ENCODE peak calls at places on chromosomes 1 and 21, in five cellular contexts. One of them, this sample, is unnamed.

GRCh38 chr21:44800971-44801467 is 601 bp downstream of the UBE2G2 start:
- DNase-seq in stomach: no peak
- DNase-seq in Panc1: no peak
- DNase-seq in transverse colon: no peak
- DNase-seq in SK-N-SH: peak
- DNase-seq in this sample: peak

GRCh38 chr1:50976111-50976889 is 6.3 kb downstream of the CDKN2C start:
- DNase-seq in stomach: no peak
- DNase-seq in transverse colon: no peak
- DNase-seq in SK-N-SH: no peak
- DNase-seq in Panc1: no peak
- DNase-seq in this sample: no peak

GRCh38 chr1:174812026-174812425 is 187.7 kb upstream of the CACYBP start:
- DNase-seq in transverse colon: no peak
- DNase-seq in stomach: no peak
- DNase-seq in Panc1: no peak
- DNase-seq in SK-N-SH: no peak
- DNase-seq in this sample: no peak

GRCh38 chr1:212496673-212497072 is 64.0 kb downstream of the NENF start:
- DNase-seq in transverse colon: no peak
- DNase-seq in Panc1: no peak
- DNase-seq in SK-N-SH: no peak
- DNase-seq in stomach: no peak
- DNase-seq in this sample: no peak

GRCh38 chr1:53462213-53462612 is 3.0 kb downstream of the DMRTB1 start:
- DNase-seq in SK-N-SH: no peak
- DNase-seq in stomach: no peak
- DNase-seq in Panc1: no peak
- DNase-seq in transverse colon: no peak
- DNase-seq in this sample: no peak

GRCh38 chr1:89609339-89609725 is 23.6 kb upstream of the LRRC8C start:
- DNase-seq in transverse colon: no peak
- DNase-seq in SK-N-SH: no peak
- DNase-seq in stomach: no peak
- DNase-seq in Panc1: no peak
- DNase-seq in this sample: no peak

GRCh38 chr1:206933333-206933945 is 11.7 kb upstream of the FCMR start:
- DNase-seq in transverse colon: peak
- DNase-seq in Panc1: no peak
- DNase-seq in SK-N-SH: peak
- DNase-seq in stomach: peak
- DNase-seq in this sample: peak

GRCh38 chr1:205920159-205920558 is 23.1 kb downstream of the SLC26A9 start:
- DNase-seq in stomach: peak
- DNase-seq in SK-N-SH: no peak
- DNase-seq in transverse colon: no peak
- DNase-seq in Panc1: no peak
- DNase-seq in this sample: no peak

GRCh38 chr1:225817611-225818061 is 7.7 kb downstream of the EPHX1 start:
- DNase-seq in transverse colon: peak
- DNase-seq in SK-N-SH: no peak
- DNase-seq in Panc1: no peak
- DNase-seq in stomach: peak
- DNase-seq in this sample: no peak

GRCh38 chr1:9350011-9350907 is 57.6 kb downstream of the SPSB1 start:
- DNase-seq in Panc1: no peak
- DNase-seq in SK-N-SH: no peak
- DNase-seq in stomach: no peak
- DNase-seq in transverse colon: no peak
- DNase-seq in this sample: no peak

GRCh38 chr1:73366734-73367413 is 831.1 kb downstream of the LRRIQ3 start:
- DNase-seq in transverse colon: no peak
- DNase-seq in Panc1: no peak
- DNase-seq in SK-N-SH: no peak
- DNase-seq in stomach: no peak
- DNase-seq in this sample: no peak

GRCh38 chr1:29508458-29509107 is 272.3 kb downstream of the PTPRU start:
- DNase-seq in stomach: peak
- DNase-seq in SK-N-SH: no peak
- DNase-seq in transverse colon: no peak
- DNase-seq in Panc1: no peak
- DNase-seq in this sample: no peak

GRCh38 chr1:222171005-222171404 is 376.9 kb downstream of the HHIPL2 start:
- DNase-seq in Panc1: peak
- DNase-seq in SK-N-SH: peak
- DNase-seq in stomach: no peak
- DNase-seq in transverse colon: no peak
- DNase-seq in this sample: no peak

GRCh38 chr1:241229216-241229615 is 127.8 kb downstream of the RGS7 start:
- DNase-seq in transverse colon: peak
- DNase-seq in SK-N-SH: no peak
- DNase-seq in stomach: peak
- DNase-seq in Panc1: no peak
- DNase-seq in this sample: no peak

GRCh38 chr1:37498872-37499617 is 15.5 kb downstream of the MEAF6 start:
- DNase-seq in stomach: peak
- DNase-seq in transverse colon: peak
- DNase-seq in Panc1: no peak
- DNase-seq in SK-N-SH: peak
- DNase-seq in this sample: no peak

GRCh38 chr1:102879439-102879993 is 228.8 kb downstream of the COL11A1 start:
- DNase-seq in Panc1: peak
- DNase-seq in SK-N-SH: no peak
- DNase-seq in stomach: no peak
- DNase-seq in transverse colon: no peak
- DNase-seq in this sample: no peak

GRCh38 chr1:236451796-236452373 is 57.8 kb downstream of the EDARADD start:
- DNase-seq in stomach: peak
- DNase-seq in Panc1: no peak
- DNase-seq in transverse colon: peak
- DNase-seq in SK-N-SH: peak
- DNase-seq in this sample: no peak

GRCh38 chr1:235945775-235946565 is 79.3 kb upstream of the LYST start:
- DNase-seq in transverse colon: no peak
- DNase-seq in stomach: no peak
- DNase-seq in SK-N-SH: no peak
- DNase-seq in Panc1: no peak
- DNase-seq in this sample: no peak

GRCh38 chr1:41333146-41333784 is 28.0 kb upstream of the FOXO6 start:
- DNase-seq in stomach: no peak
- DNase-seq in transverse colon: no peak
- DNase-seq in Panc1: no peak
- DNase-seq in SK-N-SH: no peak
- DNase-seq in this sample: no peak

GRCh38 chr1:116518400-116518799 is 52.4 kb downstream of the CD58 start:
- DNase-seq in Panc1: no peak
- DNase-seq in stomach: no peak
- DNase-seq in SK-N-SH: no peak
- DNase-seq in transverse colon: no peak
- DNase-seq in this sample: no peak

GRCh38 chr1:21963477-21964217 is 13.2 kb upstream of the CELA3B start:
- DNase-seq in Panc1: peak
- DNase-seq in SK-N-SH: peak
- DNase-seq in transverse colon: peak
- DNase-seq in stomach: peak
- DNase-seq in this sample: peak

GRCh38 chr1:20174937-20175666 is 10.8 kb upstream of the UBXN10 start:
- DNase-seq in Panc1: no peak
- DNase-seq in stomach: no peak
- DNase-seq in transverse colon: no peak
- DNase-seq in SK-N-SH: no peak
- DNase-seq in this sample: no peak

GRCh38 chr1:202192770-202193613 is 607 bp upstream of the LGR6 start:
- DNase-seq in Panc1: no peak
- DNase-seq in SK-N-SH: peak
- DNase-seq in transverse colon: peak
- DNase-seq in stomach: peak
- DNase-seq in this sample: peak

GRCh38 chr1:115218034-115218405 is 120.0 kb downstream of the NGF start:
- DNase-seq in transverse colon: no peak
- DNase-seq in stomach: no peak
- DNase-seq in Panc1: no peak
- DNase-seq in SK-N-SH: no peak
- DNase-seq in this sample: no peak

GRCh38 chr1:229940689-229941088 is 126.3 kb upstream of the GALNT2 start:
- DNase-seq in SK-N-SH: no peak
- DNase-seq in transverse colon: no peak
- DNase-seq in stomach: no peak
- DNase-seq in Panc1: no peak
- DNase-seq in this sample: no peak

GRCh38 chr1:43366601-43367025 is 1.2 kb downstream of the ELOVL1 start:
- DNase-seq in transverse colon: no peak
- DNase-seq in stomach: no peak
- DNase-seq in Panc1: no peak
- DNase-seq in SK-N-SH: no peak
- DNase-seq in this sample: no peak

GRCh38 chr1:53539711-53540603 is 80.8 kb downstream of the DMRTB1 start:
- DNase-seq in SK-N-SH: no peak
- DNase-seq in Panc1: no peak
- DNase-seq in transverse colon: no peak
- DNase-seq in stomach: no peak
- DNase-seq in this sample: no peak

GRCh38 chr1:83922431-83922830 is 76.5 kb downstream of the TTLL7 start:
- DNase-seq in SK-N-SH: no peak
- DNase-seq in Panc1: no peak
- DNase-seq in stomach: no peak
- DNase-seq in transverse colon: no peak
- DNase-seq in this sample: no peak

GRCh38 chr1:170568197-170568596 is 36.2 kb downstream of the GORAB start:
- DNase-seq in SK-N-SH: no peak
- DNase-seq in stomach: no peak
- DNase-seq in transverse colon: no peak
- DNase-seq in Panc1: no peak
- DNase-seq in this sample: no peak

GRCh38 chr1:229792576-229792975 is 166.5 kb downstream of the URB2 start:
- DNase-seq in transverse colon: no peak
- DNase-seq in Panc1: no peak
- DNase-seq in stomach: no peak
- DNase-seq in SK-N-SH: no peak
- DNase-seq in this sample: no peak

GRCh38 chr1:160414836-160415235 is 14.5 kb downstream of the VANGL2 start:
- DNase-seq in stomach: no peak
- DNase-seq in SK-N-SH: no peak
- DNase-seq in Panc1: no peak
- DNase-seq in transverse colon: no peak
- DNase-seq in this sample: no peak

GRCh38 chr1:182977480-182977879 is 24.5 kb upstream of the SHCBP1L start:
- DNase-seq in Panc1: no peak
- DNase-seq in SK-N-SH: no peak
- DNase-seq in stomach: no peak
- DNase-seq in transverse colon: no peak
- DNase-seq in this sample: no peak

GRCh38 chr1:98903261-98903660 is 101.4 kb downstream of the PLPPR5 start:
- DNase-seq in transverse colon: no peak
- DNase-seq in SK-N-SH: no peak
- DNase-seq in stomach: no peak
- DNase-seq in Panc1: no peak
- DNase-seq in this sample: no peak

GRCh38 chr1:201319631-201320030 is 36.3 kb downstream of the PKP1 start:
- DNase-seq in stomach: no peak
- DNase-seq in Panc1: no peak
- DNase-seq in transverse colon: no peak
- DNase-seq in SK-N-SH: no peak
- DNase-seq in this sample: no peak

GRCh38 chr21:46038871-46039397 is 57.4 kb downstream of the COL6A1 start:
- DNase-seq in transverse colon: no peak
- DNase-seq in SK-N-SH: no peak
- DNase-seq in stomach: no peak
- DNase-seq in Panc1: no peak
- DNase-seq in this sample: no peak

GRCh38 chr1:6998267-6998666 is 213.0 kb downstream of the CAMTA1 start:
- DNase-seq in transverse colon: peak
- DNase-seq in SK-N-SH: peak
- DNase-seq in stomach: no peak
- DNase-seq in Panc1: no peak
- DNase-seq in this sample: no peak
- TF ChIP-seq POLR2AphosphoS5 in transverse colon: no peak
- TF ChIP-seq POLR2AphosphoS5 in SK-N-SH: no peak
- TF ChIP-seq POLR2AphosphoS5 in stomach: no peak
- TF ChIP-seq POLR2AphosphoS5 in Panc1: no peak
- TF ChIP-seq POLR2AphosphoS5 in this sample: no peak

DNA sequence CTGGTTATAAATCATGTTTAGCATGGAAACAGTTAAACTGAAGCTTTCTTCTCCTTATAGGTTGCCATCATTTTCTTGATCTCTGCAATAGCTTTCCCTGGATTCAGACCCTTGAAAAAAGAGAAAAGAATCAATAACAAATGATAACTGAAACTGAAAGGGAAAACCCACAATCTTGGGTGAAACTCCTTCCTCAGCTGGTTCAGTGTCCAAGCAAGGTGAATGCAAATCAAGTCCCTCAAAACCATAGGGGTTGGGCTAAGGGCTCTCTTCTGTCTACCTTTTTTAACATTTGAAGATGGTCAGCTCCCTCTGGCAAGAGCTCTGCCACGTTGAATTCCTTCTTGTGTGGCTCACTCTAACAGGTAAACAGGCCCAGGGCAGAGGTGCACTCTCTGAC is 7.1 kb upstream of the ATP13A2 start:
- DNase-seq in Panc1: no peak
- DNase-seq in stomach: no peak
- DNase-seq in transverse colon: no peak
- DNase-seq in SK-N-SH: no peak
- DNase-seq in this sample: no peak
- TF ChIP-seq POLR2AphosphoS5 in Panc1: no peak
- TF ChIP-seq POLR2AphosphoS5 in stomach: no peak
- TF ChIP-seq POLR2AphosphoS5 in transverse colon: no peak
- TF ChIP-seq POLR2AphosphoS5 in SK-N-SH: no peak
- TF ChIP-seq POLR2AphosphoS5 in this sample: no peak

DNA sequence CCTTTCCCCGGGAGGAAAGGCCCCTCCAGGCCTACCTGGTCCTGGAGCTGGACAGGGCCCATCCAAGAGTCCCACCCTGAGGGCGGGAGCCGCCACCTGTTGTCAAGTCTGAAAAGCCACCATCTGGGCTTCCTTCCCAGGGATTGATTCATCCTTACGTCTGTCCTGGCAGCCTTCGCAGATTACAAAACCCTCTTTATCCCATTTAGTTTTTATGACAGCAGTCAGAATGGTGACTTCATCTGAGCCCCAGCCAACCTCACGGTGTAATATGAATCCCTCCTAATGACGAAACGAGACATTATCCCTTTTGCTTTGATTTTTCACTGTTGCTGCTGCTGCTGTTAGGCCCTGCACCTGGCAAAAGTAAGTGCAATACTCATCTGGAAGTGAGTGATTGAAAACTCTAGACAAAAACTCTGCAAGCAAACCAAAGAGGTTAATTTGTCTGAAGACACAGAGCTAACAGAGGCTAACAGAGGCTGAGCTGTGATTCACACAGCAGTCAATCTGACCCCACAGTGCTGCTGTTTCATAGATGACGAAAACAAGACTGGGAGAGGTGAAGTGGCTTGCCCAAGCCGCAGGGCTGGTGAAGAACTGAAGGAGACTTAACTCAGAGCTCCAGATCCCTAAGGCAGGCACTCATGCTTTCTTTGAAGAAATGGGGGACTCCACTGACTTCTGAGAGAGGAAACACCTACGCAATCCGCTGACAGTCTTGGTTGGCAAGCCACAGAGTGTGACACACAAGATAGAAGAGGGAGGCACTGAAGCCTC is 30.0 kb upstream of the S100A7 start:
- DNase-seq in transverse colon: peak
- DNase-seq in Panc1: peak
- DNase-seq in stomach: peak
- DNase-seq in SK-N-SH: no peak
- DNase-seq in this sample: no peak
- TF ChIP-seq POLR2AphosphoS5 in transverse colon: peak
- TF ChIP-seq POLR2AphosphoS5 in Panc1: no peak
- TF ChIP-seq POLR2AphosphoS5 in stomach: peak
- TF ChIP-seq POLR2AphosphoS5 in SK-N-SH: peak
- TF ChIP-seq POLR2AphosphoS5 in this sample: no peak

GRCh38 chr1:36328713-36329112 is 5.3 kb upstream of the EVA1B start:
- DNase-seq in transverse colon: peak
- DNase-seq in SK-N-SH: no peak
- DNase-seq in stomach: peak
- DNase-seq in Panc1: no peak
- DNase-seq in this sample: no peak
- TF ChIP-seq POLR2AphosphoS5 in transverse colon: no peak
- TF ChIP-seq POLR2AphosphoS5 in SK-N-SH: no peak
- TF ChIP-seq POLR2AphosphoS5 in stomach: no peak
- TF ChIP-seq POLR2AphosphoS5 in Panc1: no peak
- TF ChIP-seq POLR2AphosphoS5 in this sample: no peak